ENCODE peak calls at places on chromosomes 2 and 18, in five cellular contexts. F is uterus, O is H54, L is stomach, G is prostate gland. S is an unnamed sample.

GRCh38 chr18:79897940-79898625 is 53.4 kb downstream of the SLC66A2 start:
- DNase-seq in F (no peak), O (no peak), L (no peak), G (no peak), S (peak)

GRCh38 chr2:105187531-105187930 is 54.0 kb upstream of the GPR45 start:
- DNase-seq in F (no peak), O (no peak), L (no peak), G (no peak), S (no peak)

GRCh38 chr2:177265386-177265690 is 811 bp upstream of the NFE2L2 start:
- DNase-seq in F (no peak), O (no peak), L (no peak), G (peak), S (peak)

GRCh38 chr18:50836521-50836957 is 16.7 kb upstream of the MRO start:
- DNase-seq in F (no peak), O (no peak), L (no peak), G (no peak), S (no peak)

GRCh38 chr2:234983011-234983726 is 31.4 kb downstream of the SH3BP4 start:
- DNase-seq in F (no peak), O (no peak), L (no peak), G (no peak), S (no peak)

GRCh38 chr2:186486651-186487647 is 889 bp downstream of the ZC3H15 start:
- DNase-seq in F (no peak), O (no peak), L (no peak), G (no peak), S (no peak)

GRCh38 chr2:183996825-183997823 is 601.2 kb upstream of the ZNF804A start:
- DNase-seq in F (no peak), O (no peak), L (peak), G (peak), S (no peak)

GRCh38 chr2:205772983-205773382 is 90.7 kb downstream of the NRP2 start:
- DNase-seq in F (no peak), O (no peak), L (peak), G (no peak), S (no peak)

GRCh38 chr2:216807861-216808272 is 52.0 kb downstream of the TNP1 start:
- DNase-seq in F (no peak), O (no peak), L (peak), G (no peak), S (no peak)

GRCh38 chr2:188089896-188090295 is 201.8 kb upstream of the GULP1 start:
- DNase-seq in F (no peak), O (no peak), L (no peak), G (no peak), S (no peak)

GRCh38 chr2:46929612-46930011 is 14.0 kb upstream of the MCFD2 start:
- DNase-seq in F (no peak), O (no peak), L (no peak), G (no peak), S (no peak)

GRCh38 chr2:15975676-15976075 is 35.3 kb downstream of the MYCN start:
- DNase-seq in F (no peak), O (no peak), L (no peak), G (no peak), S (no peak)

DNA sequence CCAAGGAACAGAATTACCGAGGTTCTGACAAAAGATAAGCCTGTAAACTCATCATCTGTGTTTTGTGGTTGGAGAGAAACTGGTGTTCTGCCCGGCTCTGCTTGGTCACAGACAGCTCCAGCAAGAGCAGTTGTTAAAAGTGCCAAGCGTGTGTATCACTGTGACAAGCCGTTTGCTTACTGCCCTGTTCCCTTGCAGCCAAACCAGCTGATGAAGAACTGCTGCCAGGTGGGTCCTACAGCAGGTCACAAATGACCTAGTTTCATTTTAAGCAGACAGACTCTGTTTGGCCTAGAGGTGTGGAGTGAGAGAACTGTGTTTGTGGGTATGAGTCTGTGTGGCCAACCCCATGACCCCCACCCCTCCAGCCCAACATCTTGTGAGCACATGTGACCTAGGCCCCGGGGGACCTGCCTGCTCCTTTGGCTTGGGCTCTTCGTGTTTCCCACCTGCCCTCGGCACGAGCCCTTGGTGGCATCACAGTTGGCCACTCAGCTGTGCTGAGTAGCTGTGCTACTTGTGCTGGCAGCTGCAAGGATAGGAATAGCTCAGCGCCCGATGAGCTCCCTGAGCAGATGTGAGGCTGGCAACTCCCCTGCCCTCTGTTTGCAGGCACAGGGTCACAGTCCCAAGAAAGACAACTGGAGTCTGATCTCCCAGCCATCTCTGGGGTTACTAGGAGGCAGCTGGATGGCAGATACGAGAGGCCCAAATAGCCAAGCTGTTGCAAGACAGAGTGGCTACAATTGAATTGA is 9.7 kb downstream of the OXER1 start:
- DNase-seq in F (no peak), O (no peak), L (no peak), G (no peak), S (no peak)
- TF ChIP-seq POLR2A in F (no peak), O (no peak), L (no peak), G (no peak), S (no peak)

GRCh38 chr2:239399404-239399999 is 1.3 kb downstream of the HDAC4 start:
- DNase-seq in F (peak), O (peak), L (peak), G (peak), S (peak)
- TF ChIP-seq POLR2A in F (no peak), O (no peak), L (no peak), G (no peak), S (no peak)

DNA sequence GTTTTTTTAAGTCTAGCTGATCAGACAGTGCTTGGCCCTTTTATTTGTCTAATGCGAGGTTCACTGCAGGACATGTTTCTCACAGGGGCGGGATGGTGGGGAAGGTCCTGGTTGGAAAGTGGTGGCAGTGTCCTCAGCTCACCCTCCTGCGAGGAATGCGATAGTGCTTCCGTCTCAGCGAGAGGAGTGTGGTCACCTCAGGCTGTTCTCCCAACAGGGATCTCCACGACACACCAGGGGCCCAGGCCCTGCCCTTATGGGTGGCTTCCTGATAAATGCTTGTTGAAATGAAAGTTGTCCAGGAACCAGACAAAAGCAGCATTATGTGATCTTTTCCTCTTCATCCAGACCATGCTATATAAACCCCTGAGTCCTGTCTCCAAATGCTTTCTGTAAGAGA is 70.1 kb downstream of the BOLA3 start:
- DNase-seq in F (no peak), O (no peak), L (no peak), G (no peak), S (no peak)
- TF ChIP-seq POLR2A in F (no peak), O (no peak), L (no peak), G (no peak), S (no peak)

DNA sequence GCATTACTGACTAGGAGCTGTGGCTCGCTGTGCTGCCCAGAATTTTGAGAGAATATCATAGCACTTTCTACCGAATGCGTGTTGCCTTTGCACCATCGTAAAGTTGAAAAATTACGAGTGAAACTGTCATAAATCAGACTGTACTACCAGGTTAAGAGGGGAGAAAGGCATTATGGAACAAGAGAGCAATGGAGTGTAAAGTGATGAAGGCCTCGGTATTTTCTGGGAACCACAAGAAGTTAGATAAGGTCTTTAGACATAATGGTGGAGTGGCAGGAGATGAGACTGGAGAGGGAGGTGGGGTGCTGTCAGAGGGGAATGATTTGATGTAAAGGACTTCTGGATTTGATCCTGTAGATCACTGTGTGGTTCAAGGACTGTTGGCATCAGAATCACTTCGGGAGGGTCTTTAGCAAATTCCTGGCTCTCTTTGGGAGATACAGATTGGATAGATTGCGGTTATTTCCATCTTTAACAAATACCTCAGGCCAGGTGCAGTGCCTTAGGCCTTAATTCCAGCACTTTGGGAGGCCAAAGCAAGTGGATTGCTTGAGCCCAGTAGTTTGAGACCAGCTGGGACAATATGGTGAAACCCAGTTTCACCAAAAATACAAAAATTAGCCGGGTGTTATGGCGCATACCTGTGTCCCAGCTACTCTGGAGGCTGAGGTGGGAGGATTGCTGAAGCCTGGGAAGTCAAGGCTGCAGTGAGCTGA is 4.9 kb upstream of the ADGRF3 start:
- DNase-seq in F (no peak), O (no peak), L (no peak), G (no peak), S (no peak)
- TF ChIP-seq POLR2A in F (no peak), O (no peak), L (no peak), G (no peak), S (no peak)

GRCh38 chr2:241149675-241149924 is 328 bp upstream of the PASK start:
- DNase-seq in F (no peak), O (no peak), L (no peak), G (no peak), S (no peak)

GRCh38 chr2:241150660-241151530 is 628 bp downstream of the PPP1R7 start:
- DNase-seq in F (no peak), O (no peak), L (peak), G (peak), S (peak)

GRCh38 chr2:241148239-241148638 is 1.0 kb downstream of the PASK start:
- DNase-seq in F (no peak), O (no peak), L (no peak), G (no peak), S (no peak)

GRCh38 chr2:241148891-241149674 is at the start of gene PASK:
- DNase-seq in F (peak), O (peak), L (peak), G (peak), S (peak)

GRCh38 chr2:241149925-241150659 is at the start of gene PPP1R7:
- DNase-seq in F (peak), O (peak), L (peak), G (peak), S (peak)
- TF ChIP-seq POLR2A in F (peak), O (peak), L (no peak), G (peak), S (peak)

GRCh38 chr2:1739961-1740713 is 4.2 kb downstream of the PXDN start:
- DNase-seq in F (no peak), O (no peak), L (no peak), G (no peak), S (peak)
- TF ChIP-seq POLR2A in F (no peak), O (no peak), L (no peak), G (no peak), S (no peak)

GRCh38 chr2:69683170-69683971 is 39.8 kb upstream of the AAK1 start:
- DNase-seq in F (peak), O (no peak), L (no peak), G (peak), S (peak)

GRCh38 chr2:69686855-69687254 is 43.3 kb upstream of the AAK1 start:
- DNase-seq in F (peak), O (no peak), L (peak), G (peak), S (no peak)

GRCh38 chr2:69682525-69682924 is 39.0 kb upstream of the AAK1 start:
- DNase-seq in F (no peak), O (no peak), L (no peak), G (no peak), S (no peak)

GRCh38 chr2:69688212-69688611 is 44.7 kb upstream of the AAK1 start:
- DNase-seq in F (no peak), O (no peak), L (no peak), G (no peak), S (no peak)

GRCh38 chr2:69685321-69686048 is 41.9 kb upstream of the AAK1 start:
- DNase-seq in F (no peak), O (no peak), L (peak), G (peak), S (no peak)
- TF ChIP-seq POLR2A in F (no peak), O (no peak), L (no peak), G (no peak), S (no peak)

GRCh38 chr2:237482485-237482884 is 4.6 kb upstream of the MLPH start:
- DNase-seq in F (peak), O (no peak), L (peak), G (peak), S (peak)

GRCh38 chr2:237480988-237481387 is 6.1 kb upstream of the MLPH start:
- DNase-seq in F (no peak), O (no peak), L (no peak), G (no peak), S (no peak)

GRCh38 chr2:237485304-237485703 is 1.7 kb upstream of the MLPH start:
- DNase-seq in F (no peak), O (no peak), L (no peak), G (no peak), S (no peak)

GRCh38 chr2:237485844-237486243 is 1.2 kb upstream of the MLPH start:
- DNase-seq in F (no peak), O (no peak), L (no peak), G (no peak), S (no peak)

DNA sequence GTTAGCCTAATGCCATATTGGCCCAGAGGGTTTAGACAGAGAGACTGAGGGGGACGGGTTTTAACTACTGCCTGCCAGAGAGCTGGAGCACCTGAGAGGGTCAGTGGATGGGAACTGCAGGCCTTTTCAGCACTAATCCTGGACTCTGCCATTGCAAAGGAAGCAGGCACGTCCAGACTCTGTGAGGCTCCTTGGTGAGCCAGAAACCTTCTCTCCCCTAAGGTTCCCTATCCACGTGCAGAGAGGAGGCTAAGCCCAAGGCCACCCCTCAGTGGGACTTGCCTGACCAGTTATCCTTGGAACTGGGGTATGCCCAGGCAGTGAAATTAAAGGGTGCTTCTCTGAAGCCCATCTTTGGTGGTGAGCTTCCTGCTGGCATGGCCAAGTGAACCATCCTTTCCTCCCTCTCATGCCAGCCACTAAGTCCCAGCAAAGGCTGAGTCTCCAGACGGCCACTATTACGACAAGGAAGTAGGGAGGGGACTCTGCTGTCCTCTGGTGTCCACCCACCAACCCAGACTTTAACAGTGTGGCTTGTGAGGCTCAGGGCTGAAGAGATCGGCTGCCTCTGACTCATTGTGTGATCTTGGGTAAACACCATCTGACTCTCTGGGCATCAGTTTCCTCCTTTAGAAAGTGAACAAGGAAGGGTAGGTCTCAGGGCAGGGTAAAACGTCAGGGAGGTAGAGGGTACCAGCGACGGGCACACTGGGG is 3.9 kb upstream of the MLPH start:
- DNase-seq in F (no peak), O (no peak), L (peak), G (peak), S (no peak)
- TF ChIP-seq POLR2A in F (peak), O (no peak), L (no peak), G (peak), S (no peak)

GRCh38 chr2:208358758-208359631 is 47.6 kb upstream of the PTH2R start:
- DNase-seq in F (no peak), O (no peak), L (no peak), G (no peak), S (peak)
- TF ChIP-seq POLR2A in F (no peak), O (no peak), L (no peak), G (no peak), S (no peak)